ENCODE peak calls at places on chromosomes 11 and 22, in nine cellular contexts. F is fibroblast of mammary gland, P is cardiac fibroblast, O is nephron progenitor cell, A is bronchial epithelial cell, G is lower lobe of right lung, M is uterus, Z is astrocyte, R is PC-9. B is an unnamed sample.

GRCh38 chr22:46815896-46816721 is 53.7 kb downstream of the TBC1D22A start:
- DNase-seq in F (peak), P (peak), O (no peak), A (no peak), G (no peak), M (no peak), Z (peak), R (no peak), B (peak)

GRCh38 chr11:42232655-42233054 is 773.2 kb upstream of the LRRC4C start:
- DNase-seq in F (no peak), P (no peak), O (no peak), A (no peak), G (no peak), M (no peak), Z (no peak), R (no peak), B (no peak)

GRCh38 chr11:70156291-70157037 is 46.6 kb upstream of the FADD start:
- DNase-seq in F (no peak), P (no peak), O (no peak), A (peak), G (no peak), M (no peak), Z (no peak), R (no peak), B (no peak)

GRCh38 chr11:32088117-32088941 is 2.5 kb upstream of the RCN1 start:
- DNase-seq in F (peak), P (peak), O (no peak), A (peak), G (no peak), M (peak), Z (peak), R (peak), B (no peak)

GRCh38 chr11:64793271-64794160 is 9.5 kb downstream of the MAP4K2 start:
- DNase-seq in F (no peak), P (no peak), O (no peak), A (no peak), G (peak), M (no peak), Z (no peak), R (no peak), B (no peak)

GRCh38 chr11:19083166-19083565 is 22.6 kb upstream of the MRGPRX2 start:
- DNase-seq in F (no peak), P (no peak), O (no peak), A (no peak), G (no peak), M (no peak), Z (no peak), R (no peak), B (no peak)

GRCh38 chr11:18209058-18209457 is 27.5 kb downstream of the SAA4 start:
- DNase-seq in F (no peak), P (no peak), O (no peak), A (no peak), G (no peak), M (no peak), Z (no peak), R (no peak), B (no peak)

GRCh38 chr22:27881404-27881803 is 37.7 kb downstream of the PITPNB start:
- DNase-seq in F (peak), P (peak), O (no peak), A (no peak), G (no peak), M (peak), Z (no peak), R (no peak), B (no peak)

GRCh38 chr11:106581399-106581798 is 436.9 kb downstream of the GUCY1A2 start:
- DNase-seq in F (no peak), P (no peak), O (no peak), A (no peak), G (no peak), M (no peak), Z (no peak), R (no peak), B (no peak)

DNA sequence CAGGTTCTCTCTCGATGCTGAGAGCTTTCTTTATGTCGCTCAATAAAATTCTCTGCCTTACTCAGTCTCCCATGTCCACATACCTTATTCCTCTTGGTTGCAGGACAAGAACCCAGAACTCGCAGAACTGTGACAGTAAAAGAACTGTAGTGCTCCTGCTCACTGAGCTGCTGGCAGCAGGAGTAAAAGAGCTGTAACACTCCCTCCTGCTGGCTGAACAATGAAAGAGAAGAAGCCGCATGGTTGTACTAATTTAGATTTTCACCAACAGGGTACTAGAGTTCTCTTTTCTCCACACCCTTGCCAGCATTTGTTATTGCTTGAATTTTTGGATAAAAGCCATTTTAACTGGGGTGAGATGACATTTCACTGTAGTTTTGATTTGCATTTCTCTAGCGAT is 433.2 kb downstream of the GUCY1A2 start:
- DNase-seq in F (peak), P (peak), O (no peak), A (peak), G (no peak), M (no peak), Z (peak), R (no peak), B (no peak)
- TF ChIP-seq CTCF in F (peak), P (peak), O (no peak), A (peak), G (no peak), M (no peak), Z (peak), R (peak), B (no peak)

GRCh38 chr11:35162795-35163194 is 23.8 kb downstream of the CD44 start:
- DNase-seq in F (peak), P (no peak), O (no peak), A (peak), G (no peak), M (no peak), Z (no peak), R (no peak), B (no peak)

GRCh38 chr11:35166369-35167360 is 27.7 kb downstream of the CD44 start:
- DNase-seq in F (peak), P (peak), O (no peak), A (peak), G (no peak), M (no peak), Z (peak), R (peak), B (no peak)

GRCh38 chr11:35165416-35166368 is 26.7 kb downstream of the CD44 start:
- DNase-seq in F (peak), P (peak), O (no peak), A (peak), G (no peak), M (no peak), Z (peak), R (no peak), B (no peak)

GRCh38 chr11:35163209-35163608 is 24.2 kb downstream of the CD44 start:
- DNase-seq in F (no peak), P (no peak), O (peak), A (peak), G (no peak), M (no peak), Z (no peak), R (peak), B (no peak)

GRCh38 chr11:35163707-35164496 is 24.9 kb downstream of the CD44 start:
- DNase-seq in F (no peak), P (no peak), O (no peak), A (no peak), G (no peak), M (no peak), Z (no peak), R (no peak), B (no peak)
- TF ChIP-seq CTCF in F (peak), P (peak), O (no peak), A (peak), G (peak), M (no peak), Z (peak), R (no peak), B (no peak)

GRCh38 chr22:31269892-31270574 is 22.3 kb downstream of the PIK3IP1 start:
- DNase-seq in F (no peak), P (no peak), O (no peak), A (no peak), G (no peak), M (no peak), Z (no peak), R (no peak), B (no peak)
- TF ChIP-seq CTCF in F (no peak), P (no peak), O (no peak), A (no peak), G (no peak), M (no peak), Z (no peak), R (no peak), B (no peak)

DNA sequence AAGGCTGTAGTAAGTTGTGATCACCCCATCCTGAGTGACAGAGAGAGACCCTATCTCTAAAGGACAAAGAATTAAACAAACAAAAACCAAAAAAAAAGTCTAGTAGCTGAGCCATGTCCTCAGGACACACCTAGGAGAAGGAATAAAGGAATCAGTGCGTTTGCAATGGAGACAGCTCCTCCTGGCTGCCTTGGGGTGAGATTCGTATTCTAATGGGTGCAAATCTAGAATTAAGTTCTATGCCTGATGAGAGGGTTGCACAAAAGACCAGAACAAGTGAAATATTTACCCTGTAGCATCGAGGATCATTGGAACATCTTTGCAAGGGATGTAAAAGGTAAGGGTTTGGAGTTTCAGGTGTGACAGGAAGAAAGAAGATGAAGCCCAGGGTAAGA is 70.3 kb upstream of the BMAL1 start:
- DNase-seq in F (no peak), P (peak), O (no peak), A (peak), G (no peak), M (no peak), Z (no peak), R (no peak), B (no peak)
- TF ChIP-seq CTCF in F (peak), P (peak), O (no peak), A (peak), G (no peak), M (no peak), Z (no peak), R (peak), B (no peak)

GRCh38 chr11:67051494-67051893 is 5.2 kb upstream of the RHOD start:
- DNase-seq in F (no peak), P (no peak), O (no peak), A (no peak), G (no peak), M (no peak), Z (no peak), R (no peak), B (no peak)

GRCh38 chr11:67048515-67048914 is 8.1 kb upstream of the RHOD start:
- DNase-seq in F (no peak), P (no peak), O (no peak), A (no peak), G (no peak), M (no peak), Z (no peak), R (no peak), B (no peak)

GRCh38 chr11:67052891-67053290 is 3.8 kb upstream of the RHOD start:
- DNase-seq in F (no peak), P (no peak), O (no peak), A (no peak), G (no peak), M (no peak), Z (no peak), R (no peak), B (no peak)

GRCh38 chr11:67051945-67052488 is 4.6 kb upstream of the RHOD start:
- DNase-seq in F (no peak), P (no peak), O (no peak), A (no peak), G (no peak), M (no peak), Z (no peak), R (no peak), B (no peak)

GRCh38 chr11:67050139-67050538 is 6.5 kb upstream of the RHOD start:
- DNase-seq in F (no peak), P (no peak), O (no peak), A (no peak), G (no peak), M (no peak), Z (no peak), R (peak), B (no peak)
- TF ChIP-seq CTCF in F (no peak), P (no peak), O (no peak), A (no peak), G (no peak), M (no peak), Z (no peak), R (no peak), B (no peak)

DNA sequence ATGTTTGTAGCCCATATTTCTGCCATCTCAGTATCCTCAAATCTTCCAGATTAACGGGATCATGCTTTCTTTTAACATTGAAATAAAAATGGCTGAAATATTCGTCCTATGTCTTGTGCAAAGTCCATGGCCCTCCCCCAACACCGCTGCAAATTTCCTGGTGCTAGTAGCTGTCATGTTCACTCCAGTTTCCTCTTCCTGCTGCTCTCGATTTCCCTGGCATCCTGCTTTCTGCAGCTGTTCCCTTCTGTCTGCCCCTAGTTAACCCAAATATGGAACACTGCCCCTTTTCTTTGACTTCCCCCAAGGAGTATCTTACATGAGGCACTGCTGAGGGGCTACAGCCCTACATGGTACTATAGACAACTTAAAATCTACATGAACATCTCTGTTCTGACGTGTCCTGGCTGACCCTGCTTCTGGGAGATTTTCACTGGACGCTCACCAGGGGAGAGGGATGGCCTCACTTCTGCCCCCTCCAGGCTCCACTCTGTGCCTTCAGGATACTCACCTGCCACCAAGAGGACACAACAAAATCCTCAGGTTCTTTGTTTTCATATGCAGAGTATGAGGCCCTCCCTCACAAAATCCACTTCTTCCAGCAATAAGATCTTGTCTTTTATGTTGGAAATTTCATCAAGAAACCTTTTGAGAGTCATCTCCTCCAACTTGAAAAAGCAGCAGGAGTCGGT is 29.4 kb upstream of the SCUBE2 start:
- DNase-seq in F (no peak), P (no peak), O (peak), A (no peak), G (no peak), M (no peak), Z (no peak), R (no peak), B (no peak)
- TF ChIP-seq CTCF in F (peak), P (peak), O (peak), A (no peak), G (peak), M (no peak), Z (no peak), R (peak), B (no peak)

GRCh38 chr11:37858398-37858797 is 1260.4 kb upstream of the RAG2 start:
- DNase-seq in F (no peak), P (no peak), O (no peak), A (peak), G (no peak), M (no peak), Z (no peak), R (no peak), B (no peak)
- TF ChIP-seq CTCF in F (peak), P (no peak), O (peak), A (no peak), G (no peak), M (no peak), Z (peak), R (peak), B (no peak)